ENCODE peak calls at places on chromosome 9, in five cellular contexts. L is PC-9, N is GM23338, O is PC-3, R is MM.1S. A is an unnamed sample.

GRCh38 chr9:119365291-119366027 is 3.8 kb downstream of the BRINP1 start:
- DNase-seq in N (peak), O (peak), L (peak), R (peak), A (peak)

GRCh38 chr9:19137282-19137681 is 10.0 kb upstream of the PLIN2 start:
- DNase-seq in R (no peak), O (peak), L (no peak), N (no peak), A (no peak)

GRCh38 chr9:21104787-21105186 is 27.0 kb upstream of the IFNB1 start:
- DNase-seq in R (no peak), L (no peak), N (no peak), O (no peak), A (no peak)

GRCh38 chr9:75238311-75238976 is 150.1 kb downstream of the OSTF1 start:
- DNase-seq in N (peak), R (peak), L (peak), O (peak), A (peak)

GRCh38 chr9:76684213-76684612 is 80.0 kb upstream of the PCA3 start:
- DNase-seq in O (no peak), R (no peak), L (no peak), N (peak), A (no peak)

GRCh38 chr9:6171667-6172066 is 43.9 kb upstream of the IL33 start:
- DNase-seq in L (no peak), N (peak), O (no peak), R (no peak), A (no peak)

GRCh38 chr9:134807726-134808125 is 72.9 kb upstream of the FCN2 start:
- DNase-seq in R (no peak), O (no peak), L (no peak), N (no peak), A (no peak)

GRCh38 chr9:124342946-124343485 is 72.2 kb downstream of the PSMB7 start:
- DNase-seq in O (peak), R (no peak), N (peak), L (peak), A (peak)

GRCh38 chr9:19404278-19405075 is 4.3 kb upstream of the ACER2 start:
- DNase-seq in L (peak), R (no peak), N (no peak), O (peak), A (no peak)

GRCh38 chr9:27714388-27714787 is 141.1 kb upstream of the C9orf72 start:
- DNase-seq in N (peak), O (peak), L (no peak), R (no peak), A (no peak)

GRCh38 chr9:82167296-82167695 is 178.7 kb downstream of the SPATA31D1 start:
- DNase-seq in L (no peak), R (no peak), O (no peak), N (no peak), A (no peak)

GRCh38 chr9:421896-422295 is 207.2 kb downstream of the DOCK8 start:
- DNase-seq in N (no peak), R (no peak), L (no peak), O (no peak), A (no peak)

GRCh38 chr9:1273859-1274258 is 223.7 kb downstream of the DMRT2 start:
- DNase-seq in L (no peak), O (peak), N (peak), R (no peak), A (no peak)

GRCh38 chr9:123445116-123445515 is 89.1 kb downstream of the CRB2 start:
- DNase-seq in R (no peak), N (no peak), O (no peak), L (no peak), A (no peak)

GRCh38 chr9:124296094-124296493 is 38.3 kb downstream of the NEK6 start:
- DNase-seq in R (no peak), L (no peak), N (no peak), O (no peak), A (no peak)

GRCh38 chr9:84230355-84231136 is 110.0 kb downstream of the SLC28A3 start:
- DNase-seq in O (no peak), N (no peak), R (no peak), L (no peak), A (no peak)

GRCh38 chr9:128702445-128702948 is at the start of gene PKN3:
- DNase-seq in O (peak), L (peak), N (peak), R (peak), A (peak)

GRCh38 chr9:118609355-118610044 is 759.7 kb downstream of the BRINP1 start:
- DNase-seq in L (no peak), O (no peak), N (no peak), R (no peak), A (no peak)

GRCh38 chr9:76996700-76997099 is 22.8 kb upstream of the FOXB2 start:
- DNase-seq in L (no peak), N (peak), R (no peak), O (peak), A (peak)

GRCh38 chr9:75451045-75451444 is 362.7 kb downstream of the OSTF1 start:
- DNase-seq in R (no peak), L (no peak), O (no peak), N (no peak), A (no peak)

GRCh38 chr9:122923947-122924346 is 7.4 kb downstream of the ZBTB26 start:
- DNase-seq in R (no peak), N (no peak), O (no peak), L (no peak), A (no peak)

GRCh38 chr9:16727452-16728127 is 142.9 kb downstream of the BNC2 start:
- DNase-seq in O (no peak), N (no peak), L (no peak), R (peak), A (no peak)

GRCh38 chr9:134222018-134222573 is 57.7 kb upstream of the RNU6ATAC start:
- DNase-seq in O (no peak), L (no peak), N (no peak), R (no peak), A (no peak)

GRCh38 chr9:79166005-79166404 is 405.8 kb upstream of the TLE4 start:
- DNase-seq in R (no peak), L (no peak), O (peak), N (no peak), A (no peak)

GRCh38 chr9:106478312-106479099 is 384.5 kb upstream of the ZNF462 start:
- DNase-seq in R (no peak), O (no peak), L (no peak), N (no peak), A (no peak)

GRCh38 chr9:135179041-135179440 is 91.6 kb downstream of the OLFM1 start:
- DNase-seq in R (no peak), L (no peak), N (no peak), O (no peak), A (no peak)

GRCh38 chr9:38289486-38290275 is 102.8 kb upstream of the ALDH1B1 start:
- DNase-seq in N (no peak), L (no peak), O (no peak), R (no peak), A (no peak)

GRCh38 chr9:134348404-134349155 is 22.3 kb downstream of the RXRA start:
- DNase-seq in N (no peak), R (no peak), L (no peak), O (no peak), A (no peak)

GRCh38 chr9:9469271-9469670 is 1143.5 kb downstream of the PTPRD start:
- DNase-seq in N (no peak), L (no peak), R (no peak), O (no peak), A (no peak)

GRCh38 chr9:131875828-131876485 is 136.1 kb upstream of the RAPGEF1 start:
- DNase-seq in O (peak), R (no peak), N (no peak), L (no peak), A (no peak)

GRCh38 chr9:134413890-134414731 is 87.9 kb downstream of the RXRA start:
- DNase-seq in L (peak), R (no peak), O (peak), N (no peak), A (no peak)

GRCh38 chr9:125750656-125751035 is 3.5 kb downstream of the PBX3 start:
- DNase-seq in L (no peak), R (no peak), O (no peak), N (peak), A (no peak)
- H3K4me3 ChIP-seq in L (no peak), R (no peak), O (peak), N (peak), A (no peak)

DNA sequence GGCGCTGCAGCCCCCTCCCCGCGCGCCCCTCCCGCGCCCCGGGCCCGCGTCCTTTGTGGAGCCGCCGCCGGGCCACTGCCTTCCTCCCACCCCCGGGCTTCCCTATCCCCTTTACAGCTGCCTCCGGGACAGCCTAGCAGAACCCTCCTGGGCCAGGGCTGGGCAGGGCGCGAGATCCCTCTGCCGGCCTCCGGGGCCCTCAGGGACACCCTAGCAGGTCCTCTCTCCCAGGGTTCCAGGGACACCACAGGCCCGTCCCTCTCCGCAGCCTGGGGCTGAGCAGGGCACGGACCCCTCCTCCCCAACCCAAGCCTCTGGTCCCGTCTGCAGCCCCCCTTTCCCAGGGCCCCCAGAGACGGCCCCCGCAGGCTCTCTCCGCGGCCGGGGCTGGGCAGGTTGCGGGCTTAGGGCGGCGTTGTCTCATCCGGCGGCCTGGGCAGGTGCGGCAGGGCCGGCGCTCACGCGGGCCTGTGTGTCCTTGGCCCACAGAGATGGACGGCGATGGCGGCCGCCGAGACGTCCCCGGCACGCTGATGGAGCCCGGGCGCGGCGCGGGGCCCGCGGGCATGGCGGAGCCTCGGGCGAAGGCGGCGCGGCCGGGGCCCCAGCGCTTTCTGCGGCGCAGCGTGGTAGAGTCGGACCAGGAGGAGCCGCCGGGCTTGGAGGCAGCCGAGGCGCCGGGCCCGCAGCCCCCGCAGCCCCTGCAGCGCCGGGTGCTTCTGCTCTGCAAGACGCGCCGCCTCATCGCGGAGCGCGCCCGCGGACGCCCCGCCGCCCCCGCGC is 691 bp downstream of the WNK2 start:
- DNase-seq in R (no peak), L (peak), O (peak), N (peak), A (peak)
- TF ChIP-seq EZH2 in R (no peak), L (no peak), O (no peak), N (no peak), A (peak)

DNA sequence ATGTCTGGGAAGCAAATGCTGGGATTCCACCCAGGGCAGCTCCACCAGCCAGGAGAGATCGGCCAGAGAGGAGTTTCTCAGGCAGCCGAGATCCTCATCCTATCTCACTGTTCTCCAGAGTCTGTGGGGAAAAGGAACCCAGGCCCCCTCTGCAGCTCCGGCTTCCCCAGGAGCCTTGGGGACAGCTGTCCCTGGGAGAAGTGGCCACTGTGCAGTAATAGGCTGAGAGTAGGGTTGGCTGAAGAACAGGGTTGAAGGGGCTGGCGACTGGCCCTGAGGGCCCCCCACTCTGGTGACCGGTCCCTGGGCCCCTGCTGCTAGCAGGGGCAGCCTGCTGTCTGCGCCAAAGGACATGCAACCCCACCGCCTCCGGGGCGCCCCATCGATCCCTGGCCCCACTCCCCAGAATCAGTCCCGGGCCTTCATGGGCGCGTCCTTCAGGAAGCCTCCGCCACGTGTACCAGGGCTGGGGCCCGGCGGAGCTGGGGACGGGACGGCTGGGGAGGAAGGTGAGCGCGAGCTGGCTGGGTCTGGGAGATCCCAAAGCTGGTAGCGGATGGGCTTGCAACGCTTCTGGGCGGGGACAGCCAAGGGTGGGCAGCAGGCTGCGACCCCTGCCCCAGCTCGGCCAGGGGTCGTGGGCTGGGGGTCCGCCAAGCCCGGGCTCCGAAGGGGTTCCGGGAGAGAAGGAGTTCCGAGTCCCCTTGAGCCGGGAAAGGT is 44.0 kb upstream of the STXBP1 start:
- DNase-seq in N (peak), L (no peak), O (no peak), R (no peak), A (peak)
- H3K4me3 ChIP-seq in N (peak), L (peak), O (peak), R (peak), A (peak)

GRCh38 chr9:71446499-71447411 is 321.6 kb downstream of the CEMIP2 start:
- DNase-seq in R (peak), N (peak), O (peak), L (peak), A (peak)
- TF ChIP-seq EZH2 in R (no peak), N (no peak), O (no peak), L (no peak), A (no peak)

DNA sequence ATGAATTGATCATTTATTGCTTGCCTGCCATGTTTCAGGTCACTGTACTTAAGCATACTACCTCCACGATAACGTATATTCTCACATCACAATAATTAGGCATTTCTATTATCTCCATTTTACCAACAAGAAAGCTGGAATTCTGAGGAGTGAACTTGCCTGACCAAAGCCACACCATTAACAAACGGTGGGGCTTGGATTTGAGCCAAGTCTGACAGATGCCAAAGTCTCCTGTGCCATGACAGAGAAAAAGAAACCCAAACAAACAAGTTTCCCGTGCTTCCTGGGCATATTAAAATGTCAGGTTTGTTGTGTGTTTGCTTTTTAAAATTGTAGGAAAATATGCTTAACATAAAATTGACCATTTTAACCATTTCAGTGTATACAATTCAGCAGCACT is 40.8 kb upstream of the KCNV2 start:
- DNase-seq in N (no peak), O (no peak), R (no peak), L (peak), A (no peak)
- H3K4me3 ChIP-seq in N (no peak), O (no peak), R (no peak), L (no peak), A (no peak)

DNA sequence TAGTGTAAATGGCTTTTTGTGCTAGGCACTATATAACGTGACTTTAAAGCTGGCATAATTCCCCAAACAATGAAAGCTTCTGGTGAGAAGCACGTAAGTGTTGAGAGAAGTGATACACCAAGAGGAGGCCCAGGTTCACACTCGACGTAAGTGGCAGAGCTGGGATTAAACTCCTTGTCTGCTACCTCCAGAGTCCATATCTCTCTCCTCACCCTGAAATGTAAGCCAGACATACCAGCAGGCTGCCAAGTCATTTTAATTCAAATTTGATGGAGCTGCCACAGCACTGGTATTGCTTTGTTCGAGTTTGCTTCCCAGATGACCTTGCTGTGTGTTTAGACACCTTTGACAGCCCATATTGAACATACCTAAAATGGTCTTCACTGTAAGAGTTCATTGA is 319.7 kb downstream of the GLIS3 start:
- DNase-seq in N (peak), R (no peak), L (no peak), O (no peak), A (no peak)
- TF ChIP-seq EZH2 in N (no peak), R (no peak), L (no peak), O (no peak), A (no peak)

DNA sequence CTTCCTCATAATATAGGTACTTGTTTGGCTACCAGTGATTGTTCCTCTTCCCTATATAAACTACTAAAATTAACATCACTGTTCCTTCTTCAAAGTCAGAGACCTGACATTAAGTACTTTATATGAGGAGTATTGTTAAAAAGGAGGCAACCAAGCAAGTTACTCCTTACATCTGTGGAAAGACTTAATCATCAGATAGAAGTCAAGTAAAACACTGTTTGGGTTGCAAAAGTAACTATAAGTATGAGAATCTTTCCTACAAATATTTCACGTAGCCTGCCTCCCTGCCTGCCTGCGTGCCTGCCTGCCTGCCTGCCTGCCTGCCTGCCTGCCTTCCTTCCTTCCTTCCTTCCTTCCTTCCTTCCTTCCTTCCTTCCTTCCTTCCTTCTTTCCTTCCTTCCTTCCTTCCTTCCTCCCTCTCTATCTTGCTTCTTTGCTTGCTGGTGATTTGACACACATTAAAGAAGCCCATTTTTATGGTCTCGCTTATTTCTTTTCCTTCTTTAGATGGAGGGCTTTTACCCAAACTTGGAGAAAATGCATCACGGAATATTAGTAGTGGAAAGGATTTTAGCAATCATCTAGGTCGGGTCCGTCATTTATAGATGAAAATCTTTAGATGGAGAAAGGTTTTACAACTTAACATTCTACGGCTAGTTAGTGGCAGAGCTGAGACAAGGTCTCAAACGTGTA is 3.2 kb downstream of the CER1 start:
- DNase-seq in O (no peak), N (no peak), L (no peak), R (no peak), A (peak)
- H3K4me3 ChIP-seq in O (no peak), N (no peak), L (no peak), R (no peak), A (peak)

GRCh38 chr9:23830949-23831730 is 5.1 kb upstream of the ELAVL2 start:
- DNase-seq in O (no peak), R (no peak), N (peak), L (no peak), A (no peak)
- TF ChIP-seq EZH2 in O (no peak), R (no peak), N (no peak), L (no peak), A (no peak)

GRCh38 chr9:37037744-37038640 is 3.9 kb upstream of the PAX5 start:
- DNase-seq in O (no peak), N (peak), R (no peak), L (no peak), A (no peak)
- H3K4me3 ChIP-seq in O (no peak), N (peak), R (peak), L (no peak), A (peak)

A was measured in A673.